ENCODE peak calls at places on chromosomes 1 and 21, in four cellular contexts. G, A, Q and H are unnamed samples.

GRCh38 chr1:174769961-174770549 is 229.7 kb upstream of the CACYBP start:
- DNase-seq in Q (peak), G (peak), A (peak), H (no peak)

GRCh38 chr1:24321712-24322635 is 2.8 kb downstream of the GRHL3 start:
- DNase-seq in G (peak), A (peak), Q (peak), H (peak)

GRCh38 chr1:7640350-7640749 is 130.7 kb upstream of the VAMP3 start:
- DNase-seq in G (no peak), Q (no peak), A (no peak), H (no peak)

GRCh38 chr21:44323591-44323990 is 15.6 kb downstream of the CFAP410 start:
- DNase-seq in A (no peak), Q (no peak), G (no peak), H (no peak)

GRCh38 chr1:204338359-204338758 is 21.4 kb downstream of the PLEKHA6 start:
- DNase-seq in Q (no peak), G (no peak), A (peak), H (no peak)

GRCh38 chr1:243596441-243597183 is 253.4 kb downstream of the AKT3 start:
- DNase-seq in A (peak), G (no peak), Q (no peak), H (no peak)

GRCh38 chr1:229224308-229224707 is 46.6 kb upstream of the RAB4A start:
- DNase-seq in Q (no peak), A (no peak), G (no peak), H (no peak)

GRCh38 chr1:8533124-8533523 is 215.2 kb downstream of the SLC45A1 start:
- DNase-seq in A (no peak), Q (peak), G (no peak), H (no peak)

GRCh38 chr1:87940410-87940809 is 611.7 kb downstream of the LMO4 start:
- DNase-seq in Q (no peak), G (no peak), A (no peak), H (no peak)

GRCh38 chr1:202291961-202292712 is 49.6 kb downstream of the UBE2T start:
- DNase-seq in Q (no peak), A (peak), G (no peak), H (no peak)

GRCh38 chr1:207362962-207363858 is 41.7 kb downstream of the CD55 start:
- DNase-seq in G (no peak), A (peak), Q (no peak), H (no peak)

GRCh38 chr1:16926491-16927195 is 4.9 kb downstream of the CROCC start:
- DNase-seq in G (peak), Q (no peak), A (no peak), H (no peak)